ENCODE peak calls at places on chromosomes 12 and 14, in ten cellular contexts. One of them, this sample, is unnamed.

GRCh38 chr14:89618309-89618708 is 201.3 kb upstream of the FOXN3 start:
- DNase-seq in AG08396: peak
- DNase-seq in GM10248: peak
- DNase-seq in T-helper 9 cell: no peak
- DNase-seq in stimulated activated CD4-positive, alpha-beta T cell treated with anti-CD3 and anti-CD28 coated beads, Interleukin-2, amount 100 ng/mL, for 24 hours: no peak
- DNase-seq in HFFc6: no peak
- DNase-seq in foreskin keratinocyte: peak
- DNase-seq in ACHN: no peak
- DNase-seq in pons: peak
- DNase-seq in GM12891: no peak
- DNase-seq in this sample: peak

GRCh38 chr14:94771906-94772468 is 2.1 kb upstream of the GSC start:
- DNase-seq in ACHN: no peak
- DNase-seq in foreskin keratinocyte: no peak
- DNase-seq in HFFc6: no peak
- DNase-seq in AG08396: no peak
- DNase-seq in GM12891: no peak
- DNase-seq in pons: no peak
- DNase-seq in GM10248: no peak
- DNase-seq in T-helper 9 cell: no peak
- DNase-seq in stimulated activated CD4-positive, alpha-beta T cell treated with anti-CD3 and anti-CD28 coated beads, Interleukin-2, amount 100 ng/mL, for 24 hours: no peak
- DNase-seq in this sample: no peak

GRCh38 chr12:57518920-57519757 is 1.2 kb downstream of the DDIT3 start:
- DNase-seq in AG08396: no peak
- DNase-seq in HFFc6: no peak
- DNase-seq in pons: peak
- DNase-seq in foreskin keratinocyte: no peak
- DNase-seq in GM10248: no peak
- DNase-seq in stimulated activated CD4-positive, alpha-beta T cell treated with anti-CD3 and anti-CD28 coated beads, Interleukin-2, amount 100 ng/mL, for 24 hours: peak
- DNase-seq in GM12891: no peak
- DNase-seq in T-helper 9 cell: no peak
- DNase-seq in ACHN: peak
- DNase-seq in this sample: peak

GRCh38 chr14:98931911-98932310 is 340.1 kb downstream of the BCL11B start:
- DNase-seq in stimulated activated CD4-positive, alpha-beta T cell treated with anti-CD3 and anti-CD28 coated beads, Interleukin-2, amount 100 ng/mL, for 24 hours: peak
- DNase-seq in GM10248: no peak
- DNase-seq in pons: no peak
- DNase-seq in ACHN: no peak
- DNase-seq in foreskin keratinocyte: no peak
- DNase-seq in HFFc6: no peak
- DNase-seq in AG08396: no peak
- DNase-seq in T-helper 9 cell: peak
- DNase-seq in GM12891: no peak
- DNase-seq in this sample: peak

GRCh38 chr14:58772061-58772604 is 134.4 kb downstream of the DACT1 start:
- DNase-seq in GM10248: no peak
- DNase-seq in pons: no peak
- DNase-seq in ACHN: no peak
- DNase-seq in GM12891: no peak
- DNase-seq in HFFc6: no peak
- DNase-seq in foreskin keratinocyte: no peak
- DNase-seq in stimulated activated CD4-positive, alpha-beta T cell treated with anti-CD3 and anti-CD28 coated beads, Interleukin-2, amount 100 ng/mL, for 24 hours: no peak
- DNase-seq in AG08396: no peak
- DNase-seq in T-helper 9 cell: no peak
- DNase-seq in this sample: no peak

GRCh38 chr14:102437997-102438922 is 71.3 kb downstream of the ANKRD9 start:
- DNase-seq in GM12891: peak
- DNase-seq in GM10248: peak
- DNase-seq in stimulated activated CD4-positive, alpha-beta T cell treated with anti-CD3 and anti-CD28 coated beads, Interleukin-2, amount 100 ng/mL, for 24 hours: peak
- DNase-seq in ACHN: peak
- DNase-seq in T-helper 9 cell: peak
- DNase-seq in pons: peak
- DNase-seq in AG08396: peak
- DNase-seq in foreskin keratinocyte: peak
- DNase-seq in HFFc6: peak
- DNase-seq in this sample: peak

GRCh38 chr12:57153420-57153997 is 6.1 kb upstream of the LRP1-AS start:
- DNase-seq in foreskin keratinocyte: no peak
- DNase-seq in GM10248: no peak
- DNase-seq in T-helper 9 cell: no peak
- DNase-seq in pons: no peak
- DNase-seq in HFFc6: no peak
- DNase-seq in GM12891: no peak
- DNase-seq in stimulated activated CD4-positive, alpha-beta T cell treated with anti-CD3 and anti-CD28 coated beads, Interleukin-2, amount 100 ng/mL, for 24 hours: no peak
- DNase-seq in AG08396: no peak
- DNase-seq in ACHN: no peak
- DNase-seq in this sample: no peak

GRCh38 chr12:53982616-53983579 is 2.0 kb upstream of the HOXC10 start:
- DNase-seq in GM10248: no peak
- DNase-seq in pons: no peak
- DNase-seq in HFFc6: no peak
- DNase-seq in T-helper 9 cell: no peak
- DNase-seq in stimulated activated CD4-positive, alpha-beta T cell treated with anti-CD3 and anti-CD28 coated beads, Interleukin-2, amount 100 ng/mL, for 24 hours: no peak
- DNase-seq in foreskin keratinocyte: no peak
- DNase-seq in ACHN: no peak
- DNase-seq in GM12891: no peak
- DNase-seq in AG08396: no peak
- DNase-seq in this sample: no peak

GRCh38 chr12:68804654-68805591 is 3.1 kb upstream of the MDM2 start:
- DNase-seq in HFFc6: no peak
- DNase-seq in foreskin keratinocyte: no peak
- DNase-seq in stimulated activated CD4-positive, alpha-beta T cell treated with anti-CD3 and anti-CD28 coated beads, Interleukin-2, amount 100 ng/mL, for 24 hours: no peak
- DNase-seq in GM10248: no peak
- DNase-seq in AG08396: no peak
- DNase-seq in ACHN: no peak
- DNase-seq in pons: no peak
- DNase-seq in T-helper 9 cell: no peak
- DNase-seq in GM12891: no peak
- DNase-seq in this sample: no peak

GRCh38 chr12:116492703-116493324 is 66.4 kb upstream of the MAP1LC3B2 start:
- DNase-seq in pons: no peak
- DNase-seq in foreskin keratinocyte: peak
- DNase-seq in stimulated activated CD4-positive, alpha-beta T cell treated with anti-CD3 and anti-CD28 coated beads, Interleukin-2, amount 100 ng/mL, for 24 hours: no peak
- DNase-seq in GM10248: no peak
- DNase-seq in AG08396: peak
- DNase-seq in T-helper 9 cell: no peak
- DNase-seq in GM12891: no peak
- DNase-seq in HFFc6: peak
- DNase-seq in ACHN: peak
- DNase-seq in this sample: no peak

GRCh38 chr14:55578511-55578910 is 1.5 kb upstream of the KTN1 start:
- DNase-seq in GM10248: no peak
- DNase-seq in ACHN: no peak
- DNase-seq in HFFc6: no peak
- DNase-seq in AG08396: no peak
- DNase-seq in T-helper 9 cell: no peak
- DNase-seq in stimulated activated CD4-positive, alpha-beta T cell treated with anti-CD3 and anti-CD28 coated beads, Interleukin-2, amount 100 ng/mL, for 24 hours: no peak
- DNase-seq in foreskin keratinocyte: no peak
- DNase-seq in pons: no peak
- DNase-seq in GM12891: no peak
- DNase-seq in this sample: no peak

This sample was measured in transverse colon.